ENCODE peak calls at places on chromosomes 11 and 22, in ten cellular contexts. D, W, B, G, P, I, R, Z, N and Q are unnamed samples.
A peak's percentile ranks its signal among the peaks of the same experiment; 100 is the strongest.

GRCh38 chr22:27476729-27477128 is 324.8 kb downstream of the MN1 start:
- DNase-seq in D (no peak), W (no peak), B (no peak), G (no peak), P (no peak), I (peak; percentile 74), R (peak; percentile 27), Z (no peak), N (no peak), Q (peak; percentile 71)

GRCh38 chr11:57426439-57426753 is 525 bp downstream of the SLC43A3 start:
- DNase-seq in D (no peak), W (no peak), B (no peak), G (no peak), P (no peak), I (peak; percentile 18), R (no peak), Z (no peak), N (no peak), Q (no peak)

GRCh38 chr11:126824035-126824607 is 176.4 kb downstream of the KIRREL3 start:
- DNase-seq in D (no peak), W (no peak), B (no peak), G (no peak), P (no peak), I (no peak), R (no peak), Z (no peak), N (no peak), Q (no peak)

GRCh38 chr22:30324008-30324730 is 2.6 kb downstream of the TBC1D10A start:
- DNase-seq in D (no peak), W (no peak), B (no peak), G (no peak), P (no peak), I (no peak), R (no peak), Z (no peak), N (no peak), Q (no peak)

GRCh38 chr11:66317766-66318575 is 1.1 kb upstream of the CD248 start:
- DNase-seq in D (peak; percentile 51), W (peak; percentile 70), B (no peak), G (peak; percentile 52), P (no peak), I (no peak), R (no peak), Z (peak; percentile 63), N (peak; percentile 90), Q (peak; percentile 89)

GRCh38 chr11:14764213-14764898 is 120.8 kb downstream of the PDE3B start:
- DNase-seq in D (no peak), W (no peak), B (no peak), G (no peak), P (no peak), I (no peak), R (no peak), Z (no peak), N (no peak), Q (no peak)

GRCh38 chr11:45754746-45755145 is 50.2 kb upstream of the SLC35C1 start:
- DNase-seq in D (no peak), W (no peak), B (no peak), G (no peak), P (no peak), I (no peak), R (no peak), Z (no peak), N (no peak), Q (no peak)

GRCh38 chr11:5420993-5421392 is 918 bp upstream of the OR51Q1 start:
- DNase-seq in D (peak; percentile 16), W (no peak), B (no peak), G (no peak), P (no peak), I (no peak), R (no peak), Z (no peak), N (no peak), Q (no peak)

GRCh38 chr11:120658071-120658423 is 146.5 kb downstream of the GRIK4 start:
- DNase-seq in D (no peak), W (no peak), B (no peak), G (no peak), P (no peak), I (no peak), R (no peak), Z (no peak), N (no peak), Q (no peak)

DNA sequence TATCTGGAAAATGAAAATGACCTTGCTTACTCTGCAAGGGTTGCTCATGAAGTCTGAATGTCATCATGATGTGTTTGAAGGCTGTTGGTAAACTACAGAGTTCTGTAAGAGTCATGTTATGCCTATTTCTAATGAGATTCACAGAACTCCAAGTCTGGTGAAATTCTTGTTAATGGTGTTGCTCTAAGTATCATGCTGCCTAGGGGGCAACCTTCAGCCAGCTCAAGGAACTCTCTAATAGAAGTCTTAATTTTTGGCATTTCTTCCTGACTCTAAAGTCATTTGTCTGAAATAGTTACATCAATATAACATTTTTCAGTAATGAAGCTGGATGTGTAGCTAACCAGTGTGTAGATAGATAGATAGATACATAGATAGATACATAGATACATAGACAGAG is 302.8 kb downstream of the FAT3 start:
- DNase-seq in D (no peak), W (no peak), B (no peak), G (no peak), P (no peak), I (no peak), R (no peak), Z (no peak), N (no peak), Q (no peak)
- H3K4me3 ChIP-seq in D (no peak overlapping the region), W (no peak overlapping the region), B (no peak overlapping the region), G (no peak overlapping the region), P (no peak overlapping the region), I (no peak overlapping the region), R (no peak overlapping the region), Z (no peak overlapping the region), N (no peak overlapping the region), Q (no peak overlapping the region)

DNA sequence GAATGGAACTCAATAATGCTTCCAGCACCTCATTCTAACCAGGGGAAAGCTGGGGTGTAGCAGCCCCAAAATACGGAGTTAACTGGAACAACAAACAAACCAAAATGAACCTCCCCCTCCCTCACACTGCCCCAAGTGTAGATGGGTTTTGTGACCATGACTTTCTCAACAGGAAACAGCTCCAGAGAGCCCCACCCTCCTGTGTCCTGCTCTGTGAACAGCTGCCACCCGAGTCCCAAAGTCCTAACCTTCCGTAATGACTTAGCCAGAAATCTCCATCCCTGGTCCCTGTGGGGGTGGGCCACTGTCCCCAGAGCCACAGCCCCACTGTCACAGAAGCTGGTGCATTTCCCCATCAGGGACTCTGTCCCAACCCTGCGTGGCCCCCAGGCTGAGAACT is 155.4 kb downstream of the CRYBB2 start:
- DNase-seq in D (no peak), W (no peak), B (no peak), G (no peak), P (no peak), I (no peak), R (no peak), Z (no peak), N (no peak), Q (no peak)
- H3K36me3 ChIP-seq in D (no peaks in the 10 kb centered on the region), W (peaks cover 14% of the 10 kb centered on the region), B (peaks cover 84% of the 10 kb centered on the region), G (no peaks in the 10 kb centered on the region), P (no peaks in the 10 kb centered on the region), I (no peaks in the 10 kb centered on the region), R (no peaks in the 10 kb centered on the region), Z (peaks cover 85% of the 10 kb centered on the region), N (no peaks in the 10 kb centered on the region), Q (peaks cover 83% of the 10 kb centered on the region)

GRCh38 chr11:130413383-130414106 is 14.9 kb downstream of the ADAMTS8 start:
- DNase-seq in D (no peak), W (no peak), B (no peak), G (no peak), P (no peak), I (no peak), R (no peak), Z (no peak), N (no peak), Q (peak; percentile 46)
- H3K27ac ChIP-seq in D (no peak overlapping the region), W (no peak overlapping the region), B (peak overlapping the region; percentile 61), G (no peak overlapping the region), P (no peak overlapping the region), I (no peak overlapping the region), R (no peak overlapping the region), Z (no peak overlapping the region), N (no peak overlapping the region), Q (no peak overlapping the region)

DNA sequence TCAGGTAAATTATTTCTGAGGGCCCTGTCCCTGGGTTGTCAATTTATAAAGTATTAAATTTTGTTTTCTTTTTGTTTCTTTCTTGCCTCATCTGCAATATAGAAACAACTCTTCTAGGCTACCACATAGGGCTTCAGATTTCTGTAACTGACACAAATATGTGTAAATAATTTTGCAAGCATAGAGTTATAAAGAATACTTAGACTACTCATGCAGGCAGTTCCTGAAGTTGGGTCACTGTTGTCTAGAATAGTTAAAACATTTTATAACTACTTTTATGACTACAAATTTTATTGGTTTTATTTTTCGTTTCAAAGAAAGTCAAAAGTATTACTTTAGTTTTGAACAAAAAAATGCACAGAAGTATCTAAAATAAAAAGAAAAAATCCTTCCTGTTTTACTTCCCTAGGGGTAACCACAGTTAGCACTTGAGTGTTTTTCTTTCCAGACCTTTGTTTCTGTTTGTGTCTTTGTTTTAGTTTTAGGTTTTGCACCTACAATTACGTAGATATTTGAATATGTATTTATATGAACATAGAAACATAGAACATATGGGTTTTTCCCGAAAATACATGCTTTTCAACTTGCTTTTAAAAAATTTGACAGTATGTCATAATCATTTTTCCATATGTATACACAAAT is 12.4 kb upstream of the TMEM123 start:
- DNase-seq in D (no peak), W (no peak), B (no peak), G (no peak), P (no peak), I (no peak), R (no peak), Z (no peak), N (no peak), Q (no peak)
- H3K4me3 ChIP-seq in D (no peak overlapping the region), W (no peak overlapping the region), B (no peak overlapping the region), G (no peak overlapping the region), P (no peak overlapping the region), I (no peak overlapping the region), R (no peak overlapping the region), Z (no peak overlapping the region), N (no peak overlapping the region), Q (no peak overlapping the region)

GRCh38 chr22:20796731-20797130 is 22.8 kb downstream of the SERPIND1 start:
- DNase-seq in D (no peak), W (no peak), B (no peak), G (no peak), P (no peak), I (no peak), R (no peak), Z (no peak), N (no peak), Q (no peak)

GRCh38 chr22:20792966-20793332 is 19.0 kb downstream of the SERPIND1 start:
- DNase-seq in D (no peak), W (no peak), B (no peak), G (no peak), P (no peak), I (no peak), R (no peak), Z (no peak), N (no peak), Q (no peak)

GRCh38 chr22:20793386-20794131 is 19.6 kb downstream of the SERPIND1 start:
- DNase-seq in D (no peak), W (no peak), B (no peak), G (no peak), P (no peak), I (no peak), R (no peak), Z (no peak), N (no peak), Q (peak; percentile 10)

GRCh38 chr22:20794132-20794990 is 20.4 kb downstream of the SERPIND1 start:
- DNase-seq in D (no peak), W (no peak), B (no peak), G (no peak), P (no peak), I (no peak), R (no peak), Z (no peak), N (no peak), Q (no peak)

GRCh38 chr22:20795014-20795413 is 21.1 kb downstream of the SERPIND1 start:
- DNase-seq in D (no peak), W (no peak), B (no peak), G (no peak), P (no peak), I (no peak), R (no peak), Z (no peak), N (no peak), Q (no peak)
- H3K36me3 ChIP-seq in D (no peaks in the 10 kb centered on the region), W (peaks cover 93% of the 10 kb centered on the region), B (peaks cover 95% of the 10 kb centered on the region), G (no peaks in the 10 kb centered on the region), P (no peaks in the 10 kb centered on the region), I (no peaks in the 10 kb centered on the region), R (peaks cover 8% of the 10 kb centered on the region), Z (peaks cover 96% of the 10 kb centered on the region), N (peaks cover 5% of the 10 kb centered on the region), Q (peaks cover 70% of the 10 kb centered on the region)